ENCODE peak calls at places on chromosomes 13 and 19, in seven cellular contexts. M is ELR, Z is NCI-H774, O is NCI-H526, R is right lobe of liver, G is NCI-H1417, E is HS-5. A is an unnamed sample.
A peak's percentile ranks its signal among the peaks of the same experiment; 100 is the strongest.

GRCh38 chr19:2149980-2150793 is 1.2 kb downstream of the AP3D1 start:
- DNase-seq in M (peak; percentile 41), Z (no peak), O (no peak), R (no peak), G (no peak), E (no peak), A (no peak)

GRCh38 chr13:30713133-30713532 is 22.2 kb upstream of the ALOX5AP start:
- DNase-seq in M (peak; percentile 61), Z (no peak), O (no peak), R (no peak), G (no peak), E (no peak), A (no peak)

GRCh38 chr13:49890376-49890775 is 45.8 kb downstream of the SPRYD7 start:
- DNase-seq in M (no peak), Z (no peak), O (no peak), R (no peak), G (no peak), E (no peak), A (no peak)

GRCh38 chr13:43023244-43023931 is at the start of gene DNAJC15:
- DNase-seq in M (peak; percentile 91), Z (peak; percentile 0), O (peak; percentile 95), R (peak; percentile 69), G (peak; percentile 62), E (no peak), A (peak; percentile 61)

GRCh38 chr19:35040826-35041547 is 534 bp upstream of the HPN start:
- DNase-seq in M (no peak), Z (no peak), O (peak; percentile 26), R (peak; percentile 98), G (no peak), E (no peak), A (no peak)

GRCh38 chr19:4042731-4043082 is 24.0 kb downstream of the ZBTB7A start:
- DNase-seq in M (no peak), Z (no peak), O (no peak), R (no peak), G (no peak), E (no peak), A (no peak)

GRCh38 chr13:113561417-113562084 is 23.0 kb upstream of the TFDP1 start:
- DNase-seq in M (no peak), Z (no peak), O (no peak), R (no peak), G (no peak), E (no peak), A (no peak)

GRCh38 chr13:102651392-102651791 is 43.5 kb downstream of the METTL21C start:
- DNase-seq in M (peak; percentile 67), Z (no peak), O (no peak), R (no peak), G (no peak), E (no peak), A (no peak)

GRCh38 chr13:21568854-21569253 is 35.1 kb downstream of the MICU2 start:
- DNase-seq in M (no peak), Z (no peak), O (no peak), R (no peak), G (no peak), E (no peak), A (no peak)

GRCh38 chr19:49017666-49018351 is 918 bp upstream of the LHB start:
- DNase-seq in M (peak; percentile 83), Z (no peak), O (peak; percentile 73), R (peak; percentile 57), G (peak; percentile 26), E (no peak), A (peak; percentile 56)

GRCh38 chr19:3284759-3285646 is 60.5 kb downstream of the CELF5 start:
- DNase-seq in M (peak; percentile 74), Z (peak; percentile 93), O (peak; percentile 94), R (peak; percentile 80), G (peak; percentile 57), E (no peak), A (peak; percentile 39)

GRCh38 chr13:99980201-99981114 is 1.1 kb upstream of the ZIC2 start:
- DNase-seq in M (peak; percentile 77), Z (peak; percentile 81), O (peak; percentile 93), R (peak; percentile 84), G (peak; percentile 96), E (no peak), A (peak; percentile 32)

GRCh38 chr19:35511337-35511736 is 2.1 kb downstream of the DMKN start:
- DNase-seq in M (no peak), Z (no peak), O (no peak), R (no peak), G (no peak), E (no peak), A (no peak)

GRCh38 chr19:6551607-6552450 is 21.0 kb downstream of the TNFSF9 start:
- DNase-seq in M (no peak), Z (no peak), O (peak; percentile 39), R (peak; percentile 19), G (no peak), E (no peak), A (peak; percentile 24)

GRCh38 chr19:10418281-10419199 is 1.8 kb upstream of the PDE4A start:
- DNase-seq in M (peak; percentile 13), Z (no peak), O (no peak), R (no peak), G (no peak), E (no peak), A (no peak)

GRCh38 chr13:54029226-54029625 is 1000.6 kb downstream of the OLFM4 start:
- DNase-seq in M (no peak), Z (no peak), O (no peak), R (no peak), G (no peak), E (peak; percentile 18), A (no peak)

GRCh38 chr13:85631801-85632200 is 167.4 kb downstream of the SLITRK6 start:
- DNase-seq in M (peak; percentile 16), Z (no peak), O (no peak), R (no peak), G (no peak), E (no peak), A (no peak)

A was measured in activated T-helper 1 cell treated with anti-CD3 and anti-CD28 coated beads, Interleukin-2, amount 50 U/mL, for 16 hours.